ENCODE peak calls at places on chromosomes 1 and 21, in four cellular contexts. C is IMR-90, T is K562, P is GM12878. Z is an unnamed sample.

GRCh38 chr1:168312718-168313604 is 32.3 kb downstream of the TBX19 start:
- DNase-seq in T (no peak), P (no peak), C (peak), Z (no peak)

GRCh38 chr1:228014235-228014930 is 7.6 kb downstream of the WNT3A start:
- DNase-seq in C (peak), P (no peak), T (no peak), Z (no peak)

GRCh38 chr21:45886610-45887026 is 95.0 kb upstream of the COL6A1 start:
- DNase-seq in C (no peak), P (no peak), T (no peak), Z (no peak)

GRCh38 chr21:34988625-34989024 is 60.5 kb downstream of the RUNX1 start:
- DNase-seq in T (peak), P (no peak), C (no peak), Z (no peak)

GRCh38 chr1:23352096-23352695 is 8.1 kb upstream of the HNRNPR start:
- DNase-seq in P (no peak), T (no peak), C (no peak), Z (no peak)

GRCh38 chr1:16367968-16368910 is 1.2 kb downstream of the SZRD1 start:
- DNase-seq in C (peak), P (no peak), T (peak), Z (peak)

GRCh38 chr1:30466026-30466425 is 257.4 kb downstream of the MATN1 start:
- DNase-seq in T (no peak), P (no peak), C (no peak), Z (no peak)

GRCh38 chr1:168121314-168122029 is 15.3 kb downstream of the GPR161 start:
- DNase-seq in P (no peak), C (peak), T (no peak), Z (no peak)

GRCh38 chr1:66788231-66788939 is 12.7 kb downstream of the INSL5 start:
- DNase-seq in T (no peak), C (no peak), P (no peak), Z (no peak)

GRCh38 chr1:39154553-39155361 is 49.7 kb upstream of the MACF1 start:
- DNase-seq in C (peak), P (no peak), T (no peak), Z (peak)

GRCh38 chr21:26188422-26188821 is 17.9 kb upstream of the APP start:
- DNase-seq in T (no peak), C (no peak), P (no peak), Z (no peak)

GRCh38 chr1:58515794-58516401 is 30.6 kb downstream of the OMA1 start:
- DNase-seq in T (peak), P (peak), C (peak), Z (peak)

GRCh38 chr1:155078496-155079209 is at the start of gene EFNA3:
- DNase-seq in P (no peak), T (peak), C (peak), Z (peak)

GRCh38 chr21:29601072-29601471 is 302.4 kb downstream of the BACH1 start:
- DNase-seq in T (no peak), P (no peak), C (no peak), Z (no peak)

GRCh38 chr1:160428655-160429054 is 28.3 kb downstream of the VANGL2 start:
- DNase-seq in P (peak), T (peak), C (peak), Z (peak)

GRCh38 chr1:226362891-226363447 is 44.9 kb downstream of the PARP1 start:
- DNase-seq in C (no peak), T (no peak), P (no peak), Z (no peak)

GRCh38 chr1:226364129-226364899 is 43.6 kb downstream of the PARP1 start:
- DNase-seq in T (no peak), P (no peak), C (peak), Z (no peak)

GRCh38 chr1:226365166-226365565 is 42.7 kb downstream of the PARP1 start:
- DNase-seq in C (no peak), T (no peak), P (no peak), Z (no peak)

GRCh38 chr1:226360106-226360746 is 47.7 kb downstream of the PARP1 start:
- DNase-seq in P (peak), T (no peak), C (no peak), Z (no peak)

DNA sequence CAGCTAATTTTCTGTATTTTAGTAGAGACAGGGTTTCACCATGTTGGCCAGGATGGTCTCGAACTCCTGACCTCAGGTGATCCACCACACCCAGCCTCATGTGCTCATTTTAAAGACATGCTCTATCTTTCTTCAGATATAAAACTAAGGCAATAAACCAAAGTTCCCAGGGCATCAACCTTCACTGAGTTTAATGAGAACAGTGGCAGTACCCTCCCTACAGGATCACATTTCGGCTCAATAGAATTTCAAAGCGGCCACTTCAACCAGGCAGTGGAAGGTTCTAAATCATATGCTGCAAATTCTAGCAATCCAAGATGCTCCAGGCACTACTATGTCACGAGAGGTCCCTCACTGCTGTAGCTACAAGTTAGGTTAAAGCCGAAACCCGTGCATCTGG is 45.5 kb downstream of the PARP1 start:
- DNase-seq in P (no peak), T (no peak), C (no peak), Z (no peak)
- TF ChIP-seq FOS in P (no peak), T (no peak), C (no peak), Z (no peak)

DNA sequence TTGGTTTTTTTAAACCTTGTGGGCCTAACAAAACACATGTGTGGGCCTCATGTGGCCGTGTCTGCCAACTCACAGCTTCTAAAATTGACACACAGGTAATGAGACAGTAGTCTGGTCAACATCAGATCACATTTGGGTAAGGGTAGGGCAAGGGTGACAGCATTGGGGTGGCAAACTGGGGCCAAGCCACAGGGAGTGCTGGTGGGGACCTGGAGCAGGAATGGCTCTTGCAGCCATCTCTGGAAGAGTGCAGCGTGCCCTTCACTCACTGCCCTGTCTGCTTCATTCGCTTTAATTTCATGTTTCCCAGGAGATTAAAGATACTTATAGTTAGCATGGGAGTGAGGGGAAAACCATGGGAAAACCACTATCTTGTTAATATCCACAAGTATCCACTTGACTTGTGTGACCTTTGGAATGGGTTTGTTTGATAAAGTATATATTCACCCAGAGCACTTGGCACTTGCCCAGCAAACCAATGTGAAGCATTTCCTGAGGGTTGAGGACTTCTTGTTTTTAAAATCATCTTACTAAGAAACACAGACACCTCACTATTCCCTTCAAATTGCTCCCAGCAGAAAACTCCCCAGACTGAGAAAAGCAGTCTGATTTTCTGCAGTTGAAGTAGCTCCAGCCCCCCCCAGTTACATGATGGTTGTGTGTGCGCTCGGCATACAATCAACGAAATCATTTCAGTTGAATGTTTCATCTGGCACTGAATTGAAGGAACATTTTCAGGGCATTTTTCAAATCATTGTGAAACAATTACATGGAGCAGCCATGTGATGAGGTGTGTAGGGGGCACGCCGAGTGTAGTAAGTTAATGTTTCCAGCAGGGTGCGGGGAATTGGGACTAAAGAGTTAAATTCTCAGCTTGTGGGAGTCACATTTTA is 175.7 kb downstream of the VPS13D start:
- DNase-seq in T (peak), C (peak), P (no peak), Z (peak)
- TF ChIP-seq CTCF in T (peak), C (no peak), P (no peak), Z (peak)

GRCh38 chr1:20358761-20359263 is 68.1 kb downstream of the VWA5B1 start:
- DNase-seq in T (no peak), C (peak), P (no peak), Z (no peak)

GRCh38 chr1:20361401-20361800 is 70.7 kb downstream of the VWA5B1 start:
- DNase-seq in T (no peak), C (no peak), P (no peak), Z (no peak)

GRCh38 chr1:20357796-20358195 is 67.1 kb downstream of the VWA5B1 start:
- DNase-seq in T (no peak), C (no peak), P (no peak), Z (no peak)

GRCh38 chr1:20361805-20362381 is 71.2 kb downstream of the VWA5B1 start:
- DNase-seq in T (peak), P (no peak), C (peak), Z (peak)

DNA sequence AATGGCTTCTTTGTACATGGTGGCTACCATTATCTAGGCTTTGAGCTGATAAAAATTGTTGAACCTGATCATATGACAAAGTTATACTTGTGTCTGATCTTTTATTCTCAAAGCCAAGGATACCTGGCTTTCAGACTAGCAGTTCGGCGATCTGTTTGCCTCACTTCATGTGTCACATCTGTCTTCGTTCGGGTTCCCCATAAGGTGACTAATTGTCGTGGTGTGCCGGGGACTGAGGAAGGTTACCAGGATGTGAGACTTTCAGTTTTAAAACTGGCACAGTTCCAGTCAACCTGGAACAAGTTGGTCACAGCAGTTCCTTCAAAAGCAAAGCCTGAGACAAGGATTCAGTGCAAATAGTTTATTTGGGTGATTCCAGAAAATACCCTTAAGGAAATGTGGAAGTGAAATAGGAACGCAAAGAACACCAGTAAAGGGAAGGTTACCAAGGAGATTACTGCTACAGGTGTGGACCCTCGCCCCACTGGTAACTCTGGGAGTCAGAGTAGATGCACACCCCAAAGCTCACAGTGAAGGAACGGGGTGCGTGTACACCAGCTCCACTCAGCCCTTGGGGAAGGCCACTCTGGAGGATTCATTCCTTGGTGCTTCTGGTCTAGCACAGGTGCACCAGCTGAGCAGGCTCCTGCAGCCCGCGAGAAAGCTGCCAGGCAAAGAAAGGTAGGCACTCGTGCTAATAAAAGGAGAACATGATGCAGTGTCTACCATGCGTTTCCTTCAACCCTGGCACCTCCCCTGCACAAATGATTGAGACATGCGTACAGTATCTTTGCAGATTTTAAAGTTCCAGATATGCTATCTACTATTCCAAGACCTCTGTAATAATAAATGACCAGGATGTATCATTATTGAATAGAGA is 69.0 kb downstream of the VWA5B1 start:
- DNase-seq in P (no peak), T (no peak), C (no peak), Z (no peak)
- TF ChIP-seq FOS in P (no peak), T (no peak), C (no peak), Z (no peak)

GRCh38 chr21:38505654-38506523 is 7.6 kb upstream of the ERG start:
- DNase-seq in C (peak), T (peak), P (no peak), Z (peak)
- TF ChIP-seq CTCF in C (peak), T (peak), P (peak), Z (peak)

GRCh38 chr1:192589813-192590212 is 14.2 kb downstream of the RGS1 start:
- DNase-seq in C (peak), P (no peak), T (no peak), Z (no peak)
- TF ChIP-seq FOS in C (no peak), P (no peak), T (no peak), Z (no peak)

GRCh38 chr1:161787355-161787754 is 21.2 kb downstream of the ATF6 start:
- DNase-seq in C (no peak), T (no peak), P (no peak), Z (peak)
- TF ChIP-seq CTCF in C (peak), T (no peak), P (no peak), Z (peak)

Z was measured in endothelial cell of umbilical vein.